ENCODE peak calls at places on chromosome 10, in six cellular contexts. One of them, this sample, is unnamed.

GRCh38 chr10:35912615-35913170 is 270.6 kb upstream of the FZD8 start:
- DNase-seq in neural crest cell: no peak
- DNase-seq in ecto neural progenitor cell: no peak
- DNase-seq in AG04450: peak
- DNase-seq in cardiac septum: no peak
- DNase-seq in nucleus accumbens: no peak
- DNase-seq in this sample: no peak

GRCh38 chr10:90204956-90205695 is 503.7 kb downstream of the KIF20B start:
- DNase-seq in ecto neural progenitor cell: no peak
- DNase-seq in neural crest cell: no peak
- DNase-seq in nucleus accumbens: no peak
- DNase-seq in AG04450: no peak
- DNase-seq in cardiac septum: no peak
- DNase-seq in this sample: no peak

GRCh38 chr10:89550509-89550908 is 15.1 kb upstream of the SLC16A12 start:
- DNase-seq in cardiac septum: peak
- DNase-seq in ecto neural progenitor cell: no peak
- DNase-seq in neural crest cell: no peak
- DNase-seq in nucleus accumbens: no peak
- DNase-seq in AG04450: no peak
- DNase-seq in this sample: no peak

GRCh38 chr10:8444630-8445029 is 390.1 kb downstream of the GATA3 start:
- DNase-seq in AG04450: no peak
- DNase-seq in neural crest cell: peak
- DNase-seq in cardiac septum: no peak
- DNase-seq in ecto neural progenitor cell: peak
- DNase-seq in nucleus accumbens: no peak
- DNase-seq in this sample: no peak

GRCh38 chr10:112584276-112584675 is 137.3 kb downstream of the VTI1A start:
- DNase-seq in nucleus accumbens: no peak
- DNase-seq in ecto neural progenitor cell: no peak
- DNase-seq in cardiac septum: no peak
- DNase-seq in AG04450: no peak
- DNase-seq in neural crest cell: no peak
- DNase-seq in this sample: no peak

GRCh38 chr10:33071857-33072256 is 113.8 kb upstream of the ITGB1 start:
- DNase-seq in nucleus accumbens: no peak
- DNase-seq in neural crest cell: no peak
- DNase-seq in ecto neural progenitor cell: no peak
- DNase-seq in AG04450: no peak
- DNase-seq in cardiac septum: no peak
- DNase-seq in this sample: no peak

GRCh38 chr10:81251457-81252115 is 623.4 kb upstream of the NRG3 start:
- DNase-seq in ecto neural progenitor cell: no peak
- DNase-seq in neural crest cell: no peak
- DNase-seq in AG04450: no peak
- DNase-seq in cardiac septum: no peak
- DNase-seq in nucleus accumbens: no peak
- DNase-seq in this sample: no peak

GRCh38 chr10:23534761-23535160 is 95.9 kb downstream of the OTUD1 start:
- DNase-seq in AG04450: no peak
- DNase-seq in nucleus accumbens: no peak
- DNase-seq in neural crest cell: no peak
- DNase-seq in ecto neural progenitor cell: no peak
- DNase-seq in cardiac septum: no peak
- DNase-seq in this sample: no peak

GRCh38 chr10:63614371-63614891 is 93.2 kb downstream of the REEP3 start:
- DNase-seq in neural crest cell: no peak
- DNase-seq in AG04450: no peak
- DNase-seq in cardiac septum: no peak
- DNase-seq in ecto neural progenitor cell: no peak
- DNase-seq in nucleus accumbens: no peak
- DNase-seq in this sample: no peak

GRCh38 chr10:60967854-60968484 is 24.0 kb upstream of the RHOBTB1 start:
- DNase-seq in nucleus accumbens: no peak
- DNase-seq in ecto neural progenitor cell: no peak
- DNase-seq in AG04450: no peak
- DNase-seq in neural crest cell: no peak
- DNase-seq in cardiac septum: no peak
- DNase-seq in this sample: no peak

GRCh38 chr10:75375828-75376227 is 25.7 kb downstream of the ZNF503 start:
- DNase-seq in ecto neural progenitor cell: no peak
- DNase-seq in AG04450: no peak
- DNase-seq in nucleus accumbens: no peak
- DNase-seq in cardiac septum: no peak
- DNase-seq in neural crest cell: no peak
- DNase-seq in this sample: no peak

GRCh38 chr10:88272186-88272585 is 310.9 kb downstream of the RNLS start:
- DNase-seq in neural crest cell: no peak
- DNase-seq in AG04450: no peak
- DNase-seq in cardiac septum: no peak
- DNase-seq in nucleus accumbens: no peak
- DNase-seq in ecto neural progenitor cell: no peak
- DNase-seq in this sample: no peak

GRCh38 chr10:105857284-105858264 is 1216.5 kb downstream of the SORCS3 start:
- DNase-seq in nucleus accumbens: no peak
- DNase-seq in AG04450: no peak
- DNase-seq in neural crest cell: no peak
- DNase-seq in ecto neural progenitor cell: no peak
- DNase-seq in cardiac septum: no peak
- DNase-seq in this sample: no peak

GRCh38 chr10:117184296-117184695 is 13.0 kb upstream of the KCNK18 start:
- DNase-seq in ecto neural progenitor cell: no peak
- DNase-seq in cardiac septum: no peak
- DNase-seq in neural crest cell: no peak
- DNase-seq in nucleus accumbens: no peak
- DNase-seq in AG04450: no peak
- DNase-seq in this sample: no peak

GRCh38 chr10:74544106-74544505 is 282.3 kb upstream of the KAT6B start:
- DNase-seq in neural crest cell: no peak
- DNase-seq in AG04450: no peak
- DNase-seq in nucleus accumbens: no peak
- DNase-seq in ecto neural progenitor cell: no peak
- DNase-seq in cardiac septum: no peak
- DNase-seq in this sample: peak

GRCh38 chr10:79984851-79985250 is 35.9 kb upstream of the SFTPD start:
- DNase-seq in AG04450: no peak
- DNase-seq in nucleus accumbens: no peak
- DNase-seq in cardiac septum: no peak
- DNase-seq in neural crest cell: no peak
- DNase-seq in ecto neural progenitor cell: no peak
- DNase-seq in this sample: no peak

GRCh38 chr10:132714096-132714721 is 71.7 kb downstream of the NKX6-2 start:
- DNase-seq in cardiac septum: peak
- DNase-seq in nucleus accumbens: peak
- DNase-seq in ecto neural progenitor cell: peak
- DNase-seq in neural crest cell: peak
- DNase-seq in AG04450: no peak
- DNase-seq in this sample: no peak

GRCh38 chr10:15344876-15345285 is 26.2 kb downstream of the FAM171A1 start:
- DNase-seq in nucleus accumbens: no peak
- DNase-seq in AG04450: no peak
- DNase-seq in neural crest cell: peak
- DNase-seq in cardiac septum: no peak
- DNase-seq in ecto neural progenitor cell: no peak
- DNase-seq in this sample: no peak

GRCh38 chr10:126521354-126521753 is 133.1 kb upstream of the ADAM12 start:
- DNase-seq in nucleus accumbens: no peak
- DNase-seq in AG04450: no peak
- DNase-seq in ecto neural progenitor cell: no peak
- DNase-seq in cardiac septum: no peak
- DNase-seq in neural crest cell: no peak
- DNase-seq in this sample: no peak

GRCh38 chr10:76089626-76090185 is 658.3 kb downstream of the LRMDA start:
- DNase-seq in cardiac septum: no peak
- DNase-seq in neural crest cell: no peak
- DNase-seq in ecto neural progenitor cell: no peak
- DNase-seq in nucleus accumbens: no peak
- DNase-seq in AG04450: no peak
- DNase-seq in this sample: no peak

GRCh38 chr10:34658934-34659333 is 156.2 kb downstream of the PARD3 start:
- DNase-seq in neural crest cell: no peak
- DNase-seq in cardiac septum: no peak
- DNase-seq in AG04450: no peak
- DNase-seq in nucleus accumbens: no peak
- DNase-seq in ecto neural progenitor cell: no peak
- DNase-seq in this sample: no peak

GRCh38 chr10:103888113-103888841 is 29.7 kb downstream of the STN1 start:
- DNase-seq in cardiac septum: peak
- DNase-seq in neural crest cell: no peak
- DNase-seq in nucleus accumbens: no peak
- DNase-seq in ecto neural progenitor cell: no peak
- DNase-seq in AG04450: peak
- DNase-seq in this sample: peak

GRCh38 chr10:83373659-83374058 is 765.6 kb upstream of the GHITM start:
- DNase-seq in AG04450: no peak
- DNase-seq in cardiac septum: no peak
- DNase-seq in neural crest cell: no peak
- DNase-seq in nucleus accumbens: no peak
- DNase-seq in ecto neural progenitor cell: no peak
- DNase-seq in this sample: no peak